ENCODE peak calls at places on chromosomes 7 and 10, in four cellular contexts. S is IMR-90, Y is nephron progenitor cell, T is AG20443. C is an unnamed sample.

GRCh38 chr7:134779741-134780065 is 269 bp downstream of the CALD1 start:
- DNase-seq in Y (no peak), S (no peak), T (no peak), C (no peak)

GRCh38 chr10:116974442-116975005 is 30.5 kb downstream of the SHTN1 start:
- DNase-seq in Y (no peak), T (peak; percentile 28), S (peak; percentile 95), C (peak; percentile 79)

GRCh38 chr7:40231796-40232195 is 97.0 kb downstream of the SUGCT start:
- DNase-seq in T (no peak), S (no peak), Y (no peak), C (no peak)

GRCh38 chr7:95687759-95688343 is 84.5 kb upstream of the DYNC1I1 start:
- DNase-seq in Y (peak; percentile 34), T (peak; percentile 32), S (peak; percentile 26), C (peak; percentile 84)

GRCh38 chr10:79046991-79047874 is 21.5 kb upstream of the ZMIZ1 start:
- DNase-seq in T (no peak), Y (no peak), S (no peak), C (peak; percentile 48)

GRCh38 chr10:88651131-88651541 is 13.1 kb upstream of the LIPF start:
- DNase-seq in T (peak; percentile 73), S (peak; percentile 94), Y (no peak), C (no peak)

GRCh38 chr7:128932862-128933821 is 4.6 kb upstream of the IRF5 start:
- DNase-seq in S (no peak), Y (no peak), T (no peak), C (peak; percentile 70)

GRCh38 chr7:74083928-74084721 is 521 bp downstream of the LIMK1 start:
- DNase-seq in T (peak; percentile 73), S (peak; percentile 59), Y (no peak), C (no peak)

GRCh38 chr7:139776486-139777303 is 1.1 kb downstream of the HIPK2 start:
- DNase-seq in T (peak; percentile 47), Y (no peak), S (peak; percentile 54), C (peak; percentile 74)

GRCh38 chr7:148662646-148663045 is 36.1 kb upstream of the CUL1 start:
- DNase-seq in Y (no peak), T (no peak), S (no peak), C (no peak)

GRCh38 chr7:18936265-18936664 is 181.2 kb downstream of the TWIST1 start:
- DNase-seq in S (peak; percentile 15), T (peak; percentile 14), Y (no peak), C (no peak)

GRCh38 chr10:44965651-44966097 is 6.1 kb downstream of the RASSF4 start:
- DNase-seq in T (no peak), S (no peak), Y (no peak), C (no peak)

GRCh38 chr7:2482725-2483451 is 6.7 kb upstream of the GRIFIN start:
- DNase-seq in Y (no peak), S (no peak), T (no peak), C (no peak)

GRCh38 chr7:74305987-74306736 is 17.0 kb downstream of the CLIP2 start:
- DNase-seq in S (no peak), T (no peak), Y (no peak), C (no peak)

GRCh38 chr10:126616737-126617136 is 53.8 kb downstream of the C10orf90 start:
- DNase-seq in S (no peak), T (no peak), Y (no peak), C (no peak)

GRCh38 chr10:111146025-111146640 is 69.3 kb downstream of the ADRA2A start:
- DNase-seq in Y (no peak), T (no peak), S (no peak), C (peak; percentile 67)

GRCh38 chr10:78188459-78188858 is 154.8 kb downstream of the RPS24 start:
- DNase-seq in S (no peak), Y (no peak), T (no peak), C (no peak)

GRCh38 chr10:63586048-63586447 is 64.8 kb downstream of the REEP3 start:
- DNase-seq in T (no peak), S (no peak), Y (no peak), C (no peak)

GRCh38 chr10:76338187-76338586 is 906.8 kb downstream of the LRMDA start:
- DNase-seq in Y (no peak), S (no peak), T (no peak), C (no peak)

GRCh38 chr7:73742753-73743641 is 4.4 kb upstream of the ABHD11 start:
- DNase-seq in T (peak; percentile 40), Y (peak; percentile 89), S (no peak), C (no peak)

C was measured in pons.